ENCODE peak calls at places on chromosomes 13 and 19, in seven cellular contexts. T is tibial artery, N is neural progenitor cell, G is mucosa of descending colon, B is osteoblast, O is mammary epithelial cell, Q is T-helper 17 cell. S is an unnamed sample.

GRCh38 chr13:38981096-38981495 is 9.5 kb downstream of the STOML3 start:
- DNase-seq in T (no peak), N (peak; percentile 15), G (no peak), B (no peak), O (no peak), Q (no peak), S (no peak)

GRCh38 chr19:11652056-11652455 is 54.8 kb downstream of the ZNF627 start:
- DNase-seq in T (no peak), N (no peak), G (no peak), B (no peak), O (no peak), Q (no peak), S (no peak)

GRCh38 chr19:30029721-30030510 is 87.9 kb downstream of the URI1 start:
- DNase-seq in T (no peak), N (no peak), G (no peak), B (no peak), O (peak; percentile 88), Q (no peak), S (no peak)

GRCh38 chr19:3196064-3196932 is 10.6 kb downstream of the NCLN start:
- DNase-seq in T (no peak), N (no peak), G (no peak), B (no peak), O (no peak), Q (no peak), S (no peak)

GRCh38 chr13:64992314-64992713 is 2237.8 kb downstream of the PCDH9 start:
- DNase-seq in T (no peak), N (no peak), G (no peak), B (no peak), O (no peak), Q (no peak), S (no peak)

GRCh38 chr13:113129921-113130750 is 7.5 kb downstream of the F10 start:
- DNase-seq in T (no peak), N (no peak), G (no peak), B (peak; percentile 93), O (no peak), Q (no peak), S (no peak)

GRCh38 chr13:41708648-41709175 is 251.4 kb downstream of the RGCC start:
- DNase-seq in T (peak; percentile 27), N (no peak), G (no peak), B (peak; percentile 35), O (no peak), Q (no peak), S (no peak)

GRCh38 chr13:84400711-84401110 is 518.4 kb upstream of the SLITRK1 start:
- DNase-seq in T (no peak), N (no peak), G (no peak), B (peak; percentile 70), O (peak; percentile 94), Q (no peak), S (peak; percentile 91)

GRCh38 chr19:7069904-7070226 is 362 bp downstream of the ZNF557 start:
- DNase-seq in T (no peak), N (no peak), G (no peak), B (peak; percentile 73), O (no peak), Q (no peak), S (no peak)

GRCh38 chr19:13778398-13778797 is 4.1 kb downstream of the C19orf53 start:
- DNase-seq in T (no peak), N (no peak), G (no peak), B (no peak), O (no peak), Q (no peak), S (no peak)
- H3K9me3 ChIP-seq in T (no peaks in the 10 kb centered on the region), N (no peaks in the 10 kb centered on the region), G (no peaks in the 10 kb centered on the region), B (no peaks in the 10 kb centered on the region), O (no peaks in the 10 kb centered on the region), Q (no peaks in the 10 kb centered on the region), S (no peaks in the 10 kb centered on the region)

DNA sequence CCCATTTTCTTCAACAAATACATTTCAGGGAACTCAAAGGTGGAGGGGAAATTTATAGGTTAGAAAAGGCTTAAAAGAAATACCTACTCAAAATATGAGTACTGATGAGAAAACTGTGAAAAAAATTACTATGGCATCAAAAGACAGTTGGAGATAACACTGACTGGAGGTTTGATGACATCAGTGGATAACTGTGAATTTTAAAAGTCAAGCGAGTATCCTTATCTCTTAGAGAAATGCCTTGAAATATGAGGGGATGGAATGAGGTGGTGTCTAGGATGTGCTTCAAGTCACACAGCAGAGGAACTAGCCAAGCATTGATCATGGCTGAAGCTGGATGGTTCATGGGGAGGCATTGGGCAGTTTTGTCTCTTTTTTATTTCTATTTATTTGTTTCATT is 27.2 kb upstream of the SLC15A1 start:
- DNase-seq in T (no peak), N (no peak), G (no peak), B (no peak), O (no peak), Q (no peak), S (no peak)
- H3K9me3 ChIP-seq in T (no peaks in the 10 kb centered on the region), N (no peaks in the 10 kb centered on the region), G (no peaks in the 10 kb centered on the region), B (no peaks in the 10 kb centered on the region), O (no peaks in the 10 kb centered on the region), Q (no peaks in the 10 kb centered on the region), S (no peaks in the 10 kb centered on the region)

GRCh38 chr19:56423985-56424353 is 19.8 kb downstream of the ZNF583 start:
- DNase-seq in T (no peak), N (no peak), G (no peak), B (no peak), O (no peak), Q (no peak), S (no peak)

DNA sequence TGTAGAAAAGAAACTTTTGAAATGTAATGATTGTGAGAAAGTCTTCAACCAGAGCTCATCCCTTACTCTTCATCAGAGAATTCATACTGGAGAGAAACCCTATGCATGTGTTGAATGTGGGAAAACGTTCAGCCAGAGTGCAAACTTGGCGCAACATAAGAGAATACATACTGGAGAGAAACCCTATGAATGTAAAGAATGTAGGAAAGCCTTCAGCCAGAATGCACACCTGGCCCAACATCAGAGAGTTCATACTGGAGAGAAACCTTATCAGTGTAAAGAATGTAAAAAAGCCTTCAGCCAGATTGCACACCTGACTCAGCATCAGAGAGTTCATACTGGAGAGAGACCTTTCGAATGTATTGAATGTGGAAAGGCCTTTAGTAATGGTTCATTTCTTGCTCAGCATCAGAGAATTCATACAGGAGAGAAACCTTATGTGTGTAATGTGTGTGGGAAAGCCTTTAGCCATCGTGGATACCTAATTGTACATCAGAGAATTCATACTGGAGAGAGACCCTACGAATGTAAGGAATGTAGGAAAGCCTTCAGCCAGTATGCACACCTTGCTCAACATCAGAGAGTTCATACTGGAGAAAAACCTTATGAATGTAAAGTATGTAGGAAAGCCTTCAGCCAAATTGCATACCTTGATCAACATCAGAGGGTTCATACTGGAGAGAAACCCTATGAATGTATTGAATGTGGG is 19.3 kb downstream of the ZNF583 start:
- DNase-seq in T (no peak), N (no peak), G (no peak), B (no peak), O (no peak), Q (no peak), S (no peak)
- H3K9me3 ChIP-seq in T (peaks cover 94% of the 10 kb centered on the region), N (peaks cover 96% of the 10 kb centered on the region), G (peaks cover 100% of the 10 kb centered on the region), B (peaks cover 45% of the 10 kb centered on the region), O (peaks cover 53% of the 10 kb centered on the region), Q (peaks cover 63% of the 10 kb centered on the region), S (peaks cover 86% of the 10 kb centered on the region)

DNA sequence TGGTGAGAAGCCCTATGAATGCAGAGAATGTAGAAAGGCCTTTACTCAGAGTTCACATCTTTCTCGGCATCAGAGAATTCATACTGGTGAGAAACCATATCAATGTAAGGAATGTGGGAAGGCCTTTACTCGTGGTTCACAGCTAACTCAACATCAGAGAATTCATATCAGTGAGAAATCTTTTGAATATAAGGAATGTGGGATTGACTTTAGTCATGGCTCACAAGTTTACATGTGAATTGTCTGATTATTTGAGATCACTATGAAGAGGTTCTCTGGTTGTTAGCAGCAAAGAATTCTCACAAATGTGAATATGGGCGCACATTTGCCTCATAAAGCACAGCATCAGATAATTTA is 43.7 kb downstream of the ZNF585A start:
- DNase-seq in T (no peak), N (no peak), G (no peak), B (no peak), O (no peak), Q (no peak), S (no peak)
- H3K9me3 ChIP-seq in T (peaks cover 100% of the 10 kb centered on the region), N (peaks cover 89% of the 10 kb centered on the region), G (peaks cover 100% of the 10 kb centered on the region), B (peaks cover 70% of the 10 kb centered on the region), O (peaks cover 81% of the 10 kb centered on the region), Q (peaks cover 80% of the 10 kb centered on the region), S (peaks cover 92% of the 10 kb centered on the region)

GRCh38 chr19:37809366-37809765 is 30.0 kb upstream of the ZNF573 start:
- DNase-seq in T (no peak), N (no peak), G (no peak), B (no peak), O (no peak), Q (no peak), S (no peak)
- H3K9me3 ChIP-seq in T (peaks cover 70% of the 10 kb centered on the region), N (peaks cover 4% of the 10 kb centered on the region), G (peaks cover 46% of the 10 kb centered on the region), B (peaks cover 10% of the 10 kb centered on the region), O (peaks cover 24% of the 10 kb centered on the region), Q (peaks cover 7% of the 10 kb centered on the region), S (peaks cover 34% of the 10 kb centered on the region)

GRCh38 chr13:43848250-43848649 is 31.3 kb downstream of the CCDC122 start:
- DNase-seq in T (no peak), N (no peak), G (no peak), B (peak; percentile 47), O (peak; percentile 65), Q (no peak), S (no peak)

GRCh38 chr13:43852923-43853404 is 26.6 kb downstream of the CCDC122 start:
- DNase-seq in T (no peak), N (no peak), G (no peak), B (no peak), O (no peak), Q (no peak), S (no peak)
- H3K9me3 ChIP-seq in T (peaks cover 16% of the 10 kb centered on the region), N (peaks cover 22% of the 10 kb centered on the region), G (peaks cover 56% of the 10 kb centered on the region), B (peaks cover 9% of the 10 kb centered on the region), O (peaks cover 12% of the 10 kb centered on the region), Q (peaks cover 10% of the 10 kb centered on the region), S (peaks cover 14% of the 10 kb centered on the region)

GRCh38 chr19:56398809-56399208 is 5.3 kb upstream of the ZNF583 start:
- DNase-seq in T (no peak), N (no peak), G (no peak), B (no peak), O (no peak), Q (no peak), S (no peak)
- H3K9me3 ChIP-seq in T (no peaks in the 10 kb centered on the region), N (no peaks in the 10 kb centered on the region), G (peaks cover 80% of the 10 kb centered on the region), B (no peaks in the 10 kb centered on the region), O (peaks cover 24% of the 10 kb centered on the region), Q (no peaks in the 10 kb centered on the region), S (peaks cover 33% of the 10 kb centered on the region)